ENCODE peak calls at places on chromosome 22, in eight cellular contexts. One of them, this sample, is unnamed.

GRCh38 chr22:45481661-45482060 is 21.0 kb upstream of the FBLN1 start:
- DNase-seq in stomach: no peak
- DNase-seq in astrocyte of the spinal cord: no peak
- DNase-seq in HCT116: no peak
- DNase-seq in fibroblast of mammary gland: no peak
- DNase-seq in breast epithelium: no peak
- DNase-seq in IMR-90: no peak
- DNase-seq in nephron progenitor cell: no peak
- DNase-seq in this sample: no peak

GRCh38 chr22:46303347-46303965 is 6.8 kb downstream of the GTSE1 start:
- DNase-seq in IMR-90: peak
- DNase-seq in astrocyte of the spinal cord: peak
- DNase-seq in HCT116: no peak
- DNase-seq in stomach: no peak
- DNase-seq in fibroblast of mammary gland: peak
- DNase-seq in nephron progenitor cell: no peak
- DNase-seq in breast epithelium: no peak
- DNase-seq in this sample: no peak

GRCh38 chr22:43208703-43209522 is 22.0 kb upstream of the TTLL12 start:
- DNase-seq in fibroblast of mammary gland: no peak
- DNase-seq in stomach: no peak
- DNase-seq in breast epithelium: no peak
- DNase-seq in nephron progenitor cell: no peak
- DNase-seq in astrocyte of the spinal cord: no peak
- DNase-seq in IMR-90: no peak
- DNase-seq in HCT116: no peak
- DNase-seq in this sample: no peak

GRCh38 chr22:41917906-41918791 is 3.3 kb upstream of the SHISA8 start:
- DNase-seq in fibroblast of mammary gland: peak
- DNase-seq in stomach: peak
- DNase-seq in breast epithelium: no peak
- DNase-seq in IMR-90: peak
- DNase-seq in astrocyte of the spinal cord: peak
- DNase-seq in nephron progenitor cell: no peak
- DNase-seq in HCT116: no peak
- DNase-seq in this sample: no peak

GRCh38 chr22:42001127-42001526 is 2.5 kb downstream of the WBP2NL start:
- DNase-seq in nephron progenitor cell: no peak
- DNase-seq in fibroblast of mammary gland: peak
- DNase-seq in astrocyte of the spinal cord: no peak
- DNase-seq in HCT116: no peak
- DNase-seq in breast epithelium: no peak
- DNase-seq in IMR-90: peak
- DNase-seq in stomach: no peak
- DNase-seq in this sample: no peak

GRCh38 chr22:31162015-31162765 is 2.2 kb downstream of the RNF185 start:
- DNase-seq in astrocyte of the spinal cord: no peak
- DNase-seq in breast epithelium: no peak
- DNase-seq in stomach: no peak
- DNase-seq in fibroblast of mammary gland: no peak
- DNase-seq in nephron progenitor cell: no peak
- DNase-seq in HCT116: no peak
- DNase-seq in IMR-90: no peak
- DNase-seq in this sample: no peak

GRCh38 chr22:31092161-31092560 is 11.0 kb downstream of the SMTN start:
- DNase-seq in IMR-90: no peak
- DNase-seq in breast epithelium: no peak
- DNase-seq in nephron progenitor cell: no peak
- DNase-seq in stomach: no peak
- DNase-seq in HCT116: no peak
- DNase-seq in astrocyte of the spinal cord: no peak
- DNase-seq in fibroblast of mammary gland: no peak
- DNase-seq in this sample: no peak

GRCh38 chr22:50224071-50224470 is 20.8 kb downstream of the TUBGCP6 start:
- DNase-seq in astrocyte of the spinal cord: no peak
- DNase-seq in HCT116: no peak
- DNase-seq in stomach: no peak
- DNase-seq in IMR-90: no peak
- DNase-seq in breast epithelium: no peak
- DNase-seq in nephron progenitor cell: no peak
- DNase-seq in fibroblast of mammary gland: no peak
- DNase-seq in this sample: no peak

GRCh38 chr22:24331468-24332440 is 61.1 kb downstream of the SPECC1L start:
- DNase-seq in IMR-90: peak
- DNase-seq in breast epithelium: no peak
- DNase-seq in nephron progenitor cell: no peak
- DNase-seq in fibroblast of mammary gland: peak
- DNase-seq in HCT116: no peak
- DNase-seq in stomach: no peak
- DNase-seq in astrocyte of the spinal cord: no peak
- DNase-seq in this sample: no peak

GRCh38 chr22:49937758-49938564 is 19.5 kb downstream of the CRELD2 start:
- DNase-seq in IMR-90: no peak
- DNase-seq in breast epithelium: no peak
- DNase-seq in fibroblast of mammary gland: no peak
- DNase-seq in nephron progenitor cell: no peak
- DNase-seq in stomach: peak
- DNase-seq in astrocyte of the spinal cord: no peak
- DNase-seq in HCT116: no peak
- DNase-seq in this sample: no peak

GRCh38 chr22:48580481-48580970 is 1247.1 kb downstream of the BRD1 start:
- DNase-seq in breast epithelium: no peak
- DNase-seq in IMR-90: no peak
- DNase-seq in stomach: no peak
- DNase-seq in HCT116: no peak
- DNase-seq in astrocyte of the spinal cord: no peak
- DNase-seq in fibroblast of mammary gland: no peak
- DNase-seq in nephron progenitor cell: no peak
- DNase-seq in this sample: no peak

GRCh38 chr22:43706151-43706550 is 106.0 kb downstream of the EFCAB6 start:
- DNase-seq in nephron progenitor cell: no peak
- DNase-seq in astrocyte of the spinal cord: no peak
- DNase-seq in stomach: no peak
- DNase-seq in HCT116: no peak
- DNase-seq in fibroblast of mammary gland: no peak
- DNase-seq in breast epithelium: no peak
- DNase-seq in IMR-90: no peak
- DNase-seq in this sample: no peak

GRCh38 chr22:41380993-41381328 is 781 bp upstream of the TEF start:
- DNase-seq in stomach: peak
- DNase-seq in nephron progenitor cell: no peak
- DNase-seq in astrocyte of the spinal cord: peak
- DNase-seq in IMR-90: peak
- DNase-seq in breast epithelium: no peak
- DNase-seq in fibroblast of mammary gland: peak
- DNase-seq in HCT116: peak
- DNase-seq in this sample: peak

DNA sequence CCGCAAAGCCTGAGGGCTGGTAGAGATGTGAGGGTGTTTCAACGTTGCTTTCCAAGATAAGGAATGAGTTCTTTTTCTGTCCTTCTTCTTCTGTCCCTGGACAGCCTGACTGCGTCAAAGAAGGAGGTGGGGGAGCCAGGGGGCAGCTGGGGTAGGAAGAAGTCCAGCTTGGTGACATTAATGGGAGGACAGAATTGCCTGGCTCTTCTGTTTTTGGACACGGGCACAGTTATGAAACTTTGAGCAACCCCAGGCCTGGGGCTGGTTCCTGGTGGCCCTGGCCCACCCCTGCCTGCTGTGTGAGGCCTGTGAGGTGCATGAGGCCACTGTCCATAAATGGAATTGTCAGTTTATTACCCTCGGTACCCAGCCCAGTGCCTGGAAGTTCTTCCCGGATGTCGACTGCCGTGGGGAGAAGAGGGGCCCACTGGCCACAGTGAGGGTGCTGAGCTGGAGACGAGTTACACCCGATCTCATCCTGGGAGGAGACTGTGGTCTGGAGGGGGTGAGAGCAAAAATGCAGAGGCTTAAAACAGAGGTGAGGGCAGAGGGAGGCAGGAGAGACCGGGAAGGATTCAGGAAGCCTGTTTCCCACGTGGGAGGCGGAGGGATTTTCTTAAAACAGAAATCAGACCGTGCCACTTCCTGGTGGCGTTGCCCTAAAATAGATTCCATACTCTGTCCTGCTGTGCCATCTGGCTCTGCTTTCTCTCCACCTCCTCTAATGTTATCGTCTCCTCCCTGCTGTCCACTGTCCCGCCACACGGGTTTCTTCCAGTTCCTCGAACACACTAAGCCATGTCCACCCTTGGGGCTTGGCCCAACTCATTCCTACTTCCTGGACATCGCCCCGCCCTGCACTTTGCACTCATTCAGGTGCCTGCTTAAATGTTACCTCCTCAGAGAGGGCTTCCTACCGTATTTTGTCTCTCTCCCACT is 59.7 kb upstream of the RASD2 start:
- DNase-seq in IMR-90: no peak
- DNase-seq in breast epithelium: peak
- DNase-seq in HCT116: no peak
- DNase-seq in astrocyte of the spinal cord: no peak
- DNase-seq in stomach: peak
- DNase-seq in nephron progenitor cell: no peak
- DNase-seq in fibroblast of mammary gland: no peak
- DNase-seq in this sample: no peak
- TF ChIP-seq CTCF in IMR-90: no peak
- TF ChIP-seq CTCF in breast epithelium: no peak
- TF ChIP-seq CTCF in HCT116: no peak
- TF ChIP-seq CTCF in astrocyte of the spinal cord: no peak
- TF ChIP-seq CTCF in stomach: no peak
- TF ChIP-seq CTCF in nephron progenitor cell: no peak
- TF ChIP-seq CTCF in fibroblast of mammary gland: no peak
- TF ChIP-seq CTCF in this sample: no peak

DNA sequence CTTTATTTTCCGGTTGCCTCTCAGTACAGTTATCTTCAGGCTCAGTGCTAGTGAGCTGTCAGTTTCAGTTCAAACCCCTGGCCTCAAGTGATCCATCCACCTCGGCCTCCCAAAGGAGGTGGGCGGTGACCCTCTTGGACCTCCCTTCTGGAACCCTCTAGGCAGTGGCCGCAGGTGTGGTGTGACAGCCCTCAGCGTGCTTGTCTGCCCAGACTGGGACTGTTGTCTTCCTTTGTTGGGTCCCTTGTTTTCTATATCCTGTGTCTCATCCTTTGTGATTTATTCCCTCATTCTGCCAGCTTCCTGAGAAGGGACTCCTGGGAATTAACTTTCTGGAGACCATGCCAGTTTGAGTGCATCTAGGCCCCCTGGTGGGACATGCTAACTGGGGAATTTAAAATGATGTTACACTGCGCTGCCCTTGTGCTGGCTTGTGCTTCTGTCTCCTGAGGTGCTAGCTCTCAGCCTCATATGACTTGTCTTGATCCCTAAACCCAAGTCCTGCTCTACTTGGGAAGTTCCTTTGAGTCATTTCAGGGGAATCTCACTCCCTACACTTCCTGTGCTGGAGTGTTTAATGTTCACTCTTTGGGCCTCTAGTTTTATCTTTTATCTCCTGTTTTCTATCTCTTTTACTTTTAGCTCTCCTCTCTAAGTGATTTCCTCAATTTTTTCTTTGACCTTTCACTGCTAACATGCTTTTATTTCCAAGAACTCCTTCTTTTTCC is 19.4 kb downstream of the MED15 start:
- DNase-seq in nephron progenitor cell: no peak
- DNase-seq in HCT116: no peak
- DNase-seq in stomach: no peak
- DNase-seq in breast epithelium: no peak
- DNase-seq in IMR-90: peak
- DNase-seq in fibroblast of mammary gland: peak
- DNase-seq in astrocyte of the spinal cord: peak
- DNase-seq in this sample: no peak
- TF ChIP-seq CTCF in nephron progenitor cell: no peak
- TF ChIP-seq CTCF in HCT116: no peak
- TF ChIP-seq CTCF in stomach: no peak
- TF ChIP-seq CTCF in breast epithelium: no peak
- TF ChIP-seq CTCF in IMR-90: peak
- TF ChIP-seq CTCF in fibroblast of mammary gland: peak
- TF ChIP-seq CTCF in astrocyte of the spinal cord: peak
- TF ChIP-seq CTCF in this sample: no peak

GRCh38 chr22:37725551-37726239 is 28.8 kb downstream of the TRIOBP start:
- DNase-seq in IMR-90: no peak
- DNase-seq in HCT116: no peak
- DNase-seq in breast epithelium: no peak
- DNase-seq in astrocyte of the spinal cord: no peak
- DNase-seq in nephron progenitor cell: no peak
- DNase-seq in stomach: no peak
- DNase-seq in fibroblast of mammary gland: no peak
- DNase-seq in this sample: no peak

GRCh38 chr22:37731804-37732471 is 35.1 kb downstream of the TRIOBP start:
- DNase-seq in IMR-90: no peak
- DNase-seq in astrocyte of the spinal cord: no peak
- DNase-seq in breast epithelium: no peak
- DNase-seq in fibroblast of mammary gland: no peak
- DNase-seq in HCT116: no peak
- DNase-seq in nephron progenitor cell: no peak
- DNase-seq in stomach: peak
- DNase-seq in this sample: peak

GRCh38 chr22:37728620-37729019 is 31.8 kb downstream of the TRIOBP start:
- DNase-seq in fibroblast of mammary gland: no peak
- DNase-seq in HCT116: no peak
- DNase-seq in breast epithelium: no peak
- DNase-seq in IMR-90: no peak
- DNase-seq in stomach: no peak
- DNase-seq in astrocyte of the spinal cord: no peak
- DNase-seq in nephron progenitor cell: no peak
- DNase-seq in this sample: no peak

DNA sequence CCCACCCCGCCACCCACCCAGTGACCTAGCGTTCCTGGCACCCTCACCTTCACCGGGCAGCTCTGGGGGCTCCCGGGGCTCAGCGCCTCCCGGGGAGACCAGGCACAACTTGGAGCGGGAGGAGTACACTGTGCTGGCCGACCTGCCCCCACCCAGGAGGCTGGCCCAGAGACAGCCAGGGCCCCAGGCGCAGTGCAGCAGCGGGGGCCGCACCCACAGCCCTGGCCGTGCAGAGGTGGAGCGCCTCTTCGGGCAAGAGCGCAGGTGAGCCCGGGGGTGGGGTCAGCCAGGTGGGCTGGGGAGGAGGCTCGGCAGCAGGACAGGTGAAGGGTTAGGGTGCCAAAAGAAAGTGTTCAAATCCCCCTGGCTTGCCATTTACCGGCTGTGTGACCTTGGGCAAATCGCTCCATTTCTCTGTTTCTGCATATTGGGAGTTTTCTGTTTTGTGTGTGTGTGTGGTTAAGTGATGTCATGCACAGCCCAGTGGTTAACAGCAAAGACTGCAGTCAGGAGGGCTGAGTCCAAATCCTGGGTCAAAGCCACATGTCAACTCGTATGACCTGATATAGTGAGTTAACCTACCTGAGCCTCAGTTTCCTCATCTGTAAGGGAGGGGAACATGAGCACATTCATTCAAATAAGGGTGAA is 29.5 kb downstream of the TRIOBP start:
- DNase-seq in IMR-90: peak
- DNase-seq in HCT116: no peak
- DNase-seq in fibroblast of mammary gland: peak
- DNase-seq in breast epithelium: no peak
- DNase-seq in stomach: no peak
- DNase-seq in astrocyte of the spinal cord: no peak
- DNase-seq in nephron progenitor cell: no peak
- DNase-seq in this sample: no peak
- TF ChIP-seq CTCF in IMR-90: peak
- TF ChIP-seq CTCF in HCT116: no peak
- TF ChIP-seq CTCF in fibroblast of mammary gland: peak
- TF ChIP-seq CTCF in breast epithelium: no peak
- TF ChIP-seq CTCF in stomach: no peak
- TF ChIP-seq CTCF in astrocyte of the spinal cord: peak
- TF ChIP-seq CTCF in nephron progenitor cell: no peak
- TF ChIP-seq CTCF in this sample: no peak

GRCh38 chr22:36853407-36854099 is 7.3 kb upstream of the NCF4 start:
- DNase-seq in nephron progenitor cell: peak
- DNase-seq in astrocyte of the spinal cord: peak
- DNase-seq in IMR-90: peak
- DNase-seq in breast epithelium: no peak
- DNase-seq in stomach: peak
- DNase-seq in HCT116: peak
- DNase-seq in fibroblast of mammary gland: peak
- DNase-seq in this sample: peak
- TF ChIP-seq CTCF in nephron progenitor cell: peak
- TF ChIP-seq CTCF in astrocyte of the spinal cord: peak
- TF ChIP-seq CTCF in IMR-90: peak
- TF ChIP-seq CTCF in breast epithelium: no peak
- TF ChIP-seq CTCF in stomach: no peak
- TF ChIP-seq CTCF in HCT116: peak
- TF ChIP-seq CTCF in fibroblast of mammary gland: peak
- TF ChIP-seq CTCF in this sample: peak

This sample was measured in Caco-2.